ENCODE peak calls at places on chromosomes 4 and X, in seven cellular contexts. One of them, this sample, is unnamed.

GRCh38 chr4:149719806-149720205 is 95.8 kb downstream of the IQCM start:
- DNase-seq in AG04449: no peak
- DNase-seq in A549: no peak
- DNase-seq in GM12865: no peak
- DNase-seq in mammary epithelial cell: no peak
- DNase-seq in fibroblast of the aortic adventitia: no peak
- DNase-seq in colonic mucosa: no peak
- DNase-seq in this sample: no peak

GRCh38 chr4:83582289-83582756 is 46.4 kb downstream of the GPAT3 start:
- DNase-seq in AG04449: no peak
- DNase-seq in A549: no peak
- DNase-seq in GM12865: peak
- DNase-seq in mammary epithelial cell: peak
- DNase-seq in fibroblast of the aortic adventitia: peak
- DNase-seq in colonic mucosa: peak
- DNase-seq in this sample: no peak

GRCh38 chrX:107450823-107451509 is 1.5 kb downstream of the FRMPD3 start:
- DNase-seq in AG04449: no peak
- DNase-seq in A549: peak
- DNase-seq in GM12865: peak
- DNase-seq in mammary epithelial cell: no peak
- DNase-seq in fibroblast of the aortic adventitia: no peak
- DNase-seq in colonic mucosa: no peak
- DNase-seq in this sample: peak

GRCh38 chr4:7769936-7770674 is 169.6 kb downstream of the AFAP1 start:
- DNase-seq in AG04449: no peak
- DNase-seq in A549: peak
- DNase-seq in GM12865: peak
- DNase-seq in mammary epithelial cell: no peak
- DNase-seq in fibroblast of the aortic adventitia: no peak
- DNase-seq in colonic mucosa: no peak
- DNase-seq in this sample: no peak

GRCh38 chr4:153223935-153224334 is 19.7 kb downstream of the TRIM2 start:
- DNase-seq in AG04449: no peak
- DNase-seq in A549: no peak
- DNase-seq in GM12865: no peak
- DNase-seq in mammary epithelial cell: peak
- DNase-seq in fibroblast of the aortic adventitia: peak
- DNase-seq in colonic mucosa: no peak
- DNase-seq in this sample: no peak

GRCh38 chr4:112515278-112516075 is 503 bp downstream of the NEUROG2 start:
- DNase-seq in AG04449: no peak
- DNase-seq in A549: no peak
- DNase-seq in GM12865: peak
- DNase-seq in mammary epithelial cell: peak
- DNase-seq in fibroblast of the aortic adventitia: peak
- DNase-seq in colonic mucosa: no peak
- DNase-seq in this sample: peak

GRCh38 chr4:16117164-16117563 is 33.3 kb upstream of the PROM1 start:
- DNase-seq in AG04449: no peak
- DNase-seq in A549: no peak
- DNase-seq in GM12865: no peak
- DNase-seq in mammary epithelial cell: no peak
- DNase-seq in fibroblast of the aortic adventitia: no peak
- DNase-seq in colonic mucosa: peak
- DNase-seq in this sample: no peak

GRCh38 chr4:66178901-66179300 is 508.6 kb upstream of the EPHA5 start:
- DNase-seq in AG04449: no peak
- DNase-seq in A549: no peak
- DNase-seq in GM12865: no peak
- DNase-seq in mammary epithelial cell: no peak
- DNase-seq in fibroblast of the aortic adventitia: peak
- DNase-seq in colonic mucosa: no peak
- DNase-seq in this sample: peak

GRCh38 chr4:53920883-53921282 is 143.5 kb downstream of the CHIC2 start:
- DNase-seq in AG04449: no peak
- DNase-seq in A549: no peak
- DNase-seq in GM12865: no peak
- DNase-seq in mammary epithelial cell: no peak
- DNase-seq in fibroblast of the aortic adventitia: no peak
- DNase-seq in colonic mucosa: no peak
- DNase-seq in this sample: no peak

GRCh38 chr4:40856836-40857362 is 107.1 kb downstream of the NSUN7 start:
- DNase-seq in AG04449: no peak
- DNase-seq in A549: peak
- DNase-seq in GM12865: peak
- DNase-seq in mammary epithelial cell: peak
- DNase-seq in fibroblast of the aortic adventitia: peak
- DNase-seq in colonic mucosa: peak
- DNase-seq in this sample: no peak

GRCh38 chr4:186104895-186105720 is 604 bp downstream of the FAM149A start:
- DNase-seq in AG04449: no peak
- DNase-seq in A549: no peak
- DNase-seq in GM12865: no peak
- DNase-seq in mammary epithelial cell: no peak
- DNase-seq in fibroblast of the aortic adventitia: no peak
- DNase-seq in colonic mucosa: peak
- DNase-seq in this sample: no peak

GRCh38 chr4:37634180-37634579 is 52.0 kb downstream of the RELL1 start:
- DNase-seq in AG04449: no peak
- DNase-seq in A549: no peak
- DNase-seq in GM12865: peak
- DNase-seq in mammary epithelial cell: no peak
- DNase-seq in fibroblast of the aortic adventitia: no peak
- DNase-seq in colonic mucosa: no peak
- DNase-seq in this sample: no peak

GRCh38 chrX:74534569-74535038 is 79.8 kb downstream of the RLIM start:
- DNase-seq in AG04449: no peak
- DNase-seq in A549: no peak
- DNase-seq in GM12865: peak
- DNase-seq in mammary epithelial cell: peak
- DNase-seq in fibroblast of the aortic adventitia: peak
- DNase-seq in colonic mucosa: no peak
- DNase-seq in this sample: peak

GRCh38 chrX:5876984-5877655 is 351.5 kb downstream of the NLGN4X start:
- DNase-seq in AG04449: no peak
- DNase-seq in A549: peak
- DNase-seq in GM12865: peak
- DNase-seq in mammary epithelial cell: peak
- DNase-seq in fibroblast of the aortic adventitia: no peak
- DNase-seq in colonic mucosa: no peak
- DNase-seq in this sample: peak

GRCh38 chr4:189807031-189807430 is 133.6 kb upstream of the FRG1 start:
- DNase-seq in AG04449: no peak
- DNase-seq in A549: no peak
- DNase-seq in GM12865: no peak
- DNase-seq in mammary epithelial cell: no peak
- DNase-seq in fibroblast of the aortic adventitia: no peak
- DNase-seq in colonic mucosa: no peak
- DNase-seq in this sample: no peak

GRCh38 chr4:52984469-52984868 is 122.4 kb downstream of the RASL11B start:
- DNase-seq in AG04449: no peak
- DNase-seq in A549: no peak
- DNase-seq in GM12865: no peak
- DNase-seq in mammary epithelial cell: peak
- DNase-seq in fibroblast of the aortic adventitia: peak
- DNase-seq in colonic mucosa: no peak
- DNase-seq in this sample: no peak

GRCh38 chr4:38768968-38769394 is 13.8 kb downstream of the TLR10 start:
- DNase-seq in AG04449: no peak
- DNase-seq in A549: no peak
- DNase-seq in GM12865: peak
- DNase-seq in mammary epithelial cell: no peak
- DNase-seq in fibroblast of the aortic adventitia: peak
- DNase-seq in colonic mucosa: no peak
- DNase-seq in this sample: no peak

GRCh38 chr4:7303561-7303960 is 111.2 kb downstream of the SORCS2 start:
- DNase-seq in AG04449: no peak
- DNase-seq in A549: no peak
- DNase-seq in GM12865: no peak
- DNase-seq in mammary epithelial cell: no peak
- DNase-seq in fibroblast of the aortic adventitia: no peak
- DNase-seq in colonic mucosa: no peak
- DNase-seq in this sample: no peak

GRCh38 chr4:150826302-150826701 is 188.8 kb downstream of the LRBA start:
- DNase-seq in AG04449: no peak
- DNase-seq in A549: no peak
- DNase-seq in GM12865: no peak
- DNase-seq in mammary epithelial cell: no peak
- DNase-seq in fibroblast of the aortic adventitia: no peak
- DNase-seq in colonic mucosa: no peak
- DNase-seq in this sample: no peak

GRCh38 chr4:16082424-16083216 is 1.2 kb downstream of the PROM1 start:
- DNase-seq in AG04449: no peak
- DNase-seq in A549: peak
- DNase-seq in GM12865: no peak
- DNase-seq in mammary epithelial cell: peak
- DNase-seq in fibroblast of the aortic adventitia: no peak
- DNase-seq in colonic mucosa: peak
- DNase-seq in this sample: peak

GRCh38 chr4:160811956-160812355 is 1351.8 kb downstream of the FSTL5 start:
- DNase-seq in AG04449: no peak
- DNase-seq in A549: no peak
- DNase-seq in GM12865: no peak
- DNase-seq in mammary epithelial cell: no peak
- DNase-seq in fibroblast of the aortic adventitia: no peak
- DNase-seq in colonic mucosa: no peak
- DNase-seq in this sample: no peak

GRCh38 chr4:5446595-5446994 is 261.8 kb downstream of the EVC2 start:
- DNase-seq in AG04449: no peak
- DNase-seq in A549: no peak
- DNase-seq in GM12865: no peak
- DNase-seq in mammary epithelial cell: no peak
- DNase-seq in fibroblast of the aortic adventitia: no peak
- DNase-seq in colonic mucosa: peak
- DNase-seq in this sample: no peak

GRCh38 chrX:24491741-24492140 is 26.7 kb downstream of the PDK3 start:
- DNase-seq in AG04449: no peak
- DNase-seq in A549: no peak
- DNase-seq in GM12865: no peak
- DNase-seq in mammary epithelial cell: no peak
- DNase-seq in fibroblast of the aortic adventitia: no peak
- DNase-seq in colonic mucosa: no peak
- DNase-seq in this sample: no peak

GRCh38 chr4:2042207-2042946 is 16.8 kb upstream of the NAT8L start:
- DNase-seq in AG04449: no peak
- DNase-seq in A549: no peak
- DNase-seq in GM12865: peak
- DNase-seq in mammary epithelial cell: no peak
- DNase-seq in fibroblast of the aortic adventitia: no peak
- DNase-seq in colonic mucosa: peak
- DNase-seq in this sample: peak

GRCh38 chr4:31408136-31408535 is 688.0 kb downstream of the PCDH7 start:
- DNase-seq in AG04449: no peak
- DNase-seq in A549: no peak
- DNase-seq in GM12865: no peak
- DNase-seq in mammary epithelial cell: no peak
- DNase-seq in fibroblast of the aortic adventitia: no peak
- DNase-seq in colonic mucosa: no peak
- DNase-seq in this sample: peak

GRCh38 chr4:71069063-71069462 is 75.6 kb downstream of the DCK start:
- DNase-seq in AG04449: no peak
- DNase-seq in A549: no peak
- DNase-seq in GM12865: no peak
- DNase-seq in mammary epithelial cell: no peak
- DNase-seq in fibroblast of the aortic adventitia: no peak
- DNase-seq in colonic mucosa: no peak
- DNase-seq in this sample: no peak

GRCh38 chrX:37472836-37473235 is 98.6 kb upstream of the LANCL3 start:
- DNase-seq in AG04449: no peak
- DNase-seq in A549: no peak
- DNase-seq in GM12865: no peak
- DNase-seq in mammary epithelial cell: no peak
- DNase-seq in fibroblast of the aortic adventitia: no peak
- DNase-seq in colonic mucosa: no peak
- DNase-seq in this sample: no peak

GRCh38 chrX:112211459-112211858 is 128.9 kb upstream of the TRPC5 start:
- DNase-seq in AG04449: no peak
- DNase-seq in A549: no peak
- DNase-seq in GM12865: peak
- DNase-seq in mammary epithelial cell: peak
- DNase-seq in fibroblast of the aortic adventitia: no peak
- DNase-seq in colonic mucosa: no peak
- DNase-seq in this sample: no peak

GRCh38 chr4:86453044-86453501 is 93.2 kb upstream of the MAPK10 start:
- DNase-seq in AG04449: no peak
- DNase-seq in A549: no peak
- DNase-seq in GM12865: no peak
- DNase-seq in mammary epithelial cell: no peak
- DNase-seq in fibroblast of the aortic adventitia: peak
- DNase-seq in colonic mucosa: peak
- DNase-seq in this sample: peak
- H3K4me3 ChIP-seq in AG04449: no peak
- H3K4me3 ChIP-seq in A549: no peak
- H3K4me3 ChIP-seq in GM12865: no peak
- H3K4me3 ChIP-seq in mammary epithelial cell: no peak
- H3K4me3 ChIP-seq in fibroblast of the aortic adventitia: peak
- H3K4me3 ChIP-seq in colonic mucosa: peak
- H3K4me3 ChIP-seq in this sample: peak

GRCh38 chrX:8730812-8731578 is 942 bp downstream of the ANOS1 start:
- DNase-seq in AG04449: no peak
- DNase-seq in A549: no peak
- DNase-seq in GM12865: no peak
- DNase-seq in mammary epithelial cell: peak
- DNase-seq in fibroblast of the aortic adventitia: no peak
- DNase-seq in colonic mucosa: no peak
- DNase-seq in this sample: no peak
- H3K4me3 ChIP-seq in AG04449: no peak
- H3K4me3 ChIP-seq in A549: peak
- H3K4me3 ChIP-seq in GM12865: no peak
- H3K4me3 ChIP-seq in mammary epithelial cell: peak
- H3K4me3 ChIP-seq in fibroblast of the aortic adventitia: no peak
- H3K4me3 ChIP-seq in colonic mucosa: peak
- H3K4me3 ChIP-seq in this sample: no peak

GRCh38 chrX:17632942-17633341 is 104.4 kb upstream of the SCML1 start:
- DNase-seq in AG04449: no peak
- DNase-seq in A549: no peak
- DNase-seq in GM12865: peak
- DNase-seq in mammary epithelial cell: peak
- DNase-seq in fibroblast of the aortic adventitia: peak
- DNase-seq in colonic mucosa: no peak
- DNase-seq in this sample: no peak
- H3K4me3 ChIP-seq in AG04449: no peak
- H3K4me3 ChIP-seq in A549: no peak
- H3K4me3 ChIP-seq in GM12865: peak
- H3K4me3 ChIP-seq in mammary epithelial cell: peak
- H3K4me3 ChIP-seq in fibroblast of the aortic adventitia: no peak
- H3K4me3 ChIP-seq in colonic mucosa: no peak
- H3K4me3 ChIP-seq in this sample: no peak

DNA sequence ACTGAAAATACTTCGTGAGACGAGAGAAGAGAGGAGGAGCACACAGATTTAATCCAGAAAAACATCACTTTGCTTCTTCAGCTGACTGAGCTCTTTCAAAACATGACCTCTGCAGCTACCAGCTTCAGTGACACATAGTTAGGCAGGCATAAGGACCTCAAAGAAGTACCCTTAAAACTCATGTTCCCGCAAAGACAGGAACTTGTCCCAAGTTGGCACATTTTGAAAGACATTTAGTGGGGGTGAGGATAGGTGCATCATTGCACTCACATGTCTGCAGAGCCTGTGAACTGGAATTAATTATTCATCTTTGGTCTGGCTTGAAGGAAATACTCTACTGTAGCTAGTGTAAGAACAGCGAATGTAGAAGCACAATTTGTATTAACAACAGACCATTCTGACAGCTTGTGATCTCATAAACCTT is 221.8 kb downstream of the MGST2 start:
- DNase-seq in AG04449: no peak
- DNase-seq in A549: no peak
- DNase-seq in GM12865: no peak
- DNase-seq in mammary epithelial cell: peak
- DNase-seq in fibroblast of the aortic adventitia: no peak
- DNase-seq in colonic mucosa: no peak
- DNase-seq in this sample: no peak
- H3K4me3 ChIP-seq in AG04449: no peak
- H3K4me3 ChIP-seq in A549: no peak
- H3K4me3 ChIP-seq in GM12865: no peak
- H3K4me3 ChIP-seq in mammary epithelial cell: peak
- H3K4me3 ChIP-seq in fibroblast of the aortic adventitia: no peak
- H3K4me3 ChIP-seq in colonic mucosa: no peak
- H3K4me3 ChIP-seq in this sample: no peak

This sample was measured in SJCRH30.